ENCODE peak calls at places on chromosome 14, in ten cellular contexts. R, A, F, L, I, B, P, O, J and Y are unnamed samples.

GRCh38 chr14:101518611-101519048 is 42.7 kb upstream of the DIO3 start:
- DNase-seq in R (no peak), A (peak), F (no peak), L (no peak), I (no peak), B (peak), P (no peak), O (peak), J (no peak), Y (no peak)

GRCh38 chr14:90846511-90846910 is 30.3 kb upstream of the TTC7B start:
- DNase-seq in R (no peak), A (no peak), F (no peak), L (no peak), I (no peak), B (no peak), P (no peak), O (no peak), J (no peak), Y (no peak)

GRCh38 chr14:37403656-37404055 is 191.4 kb downstream of the FOXA1 start:
- DNase-seq in R (no peak), A (no peak), F (no peak), L (no peak), I (no peak), B (no peak), P (no peak), O (no peak), J (no peak), Y (no peak)

GRCh38 chr14:64761441-64762043 is 57.3 kb downstream of the PLEKHG3 start:
- DNase-seq in R (no peak), A (peak), F (no peak), L (no peak), I (no peak), B (no peak), P (no peak), O (no peak), J (no peak), Y (no peak)

GRCh38 chr14:56659964-56660551 is 80.5 kb downstream of the TMEM260 start:
- DNase-seq in R (no peak), A (no peak), F (peak), L (no peak), I (peak), B (peak), P (peak), O (no peak), J (no peak), Y (no peak)

GRCh38 chr14:26992403-26993115 is 394.7 kb upstream of the NOVA1 start:
- DNase-seq in R (no peak), A (no peak), F (peak), L (no peak), I (no peak), B (peak), P (no peak), O (no peak), J (no peak), Y (no peak)

GRCh38 chr14:44785096-44785495 is 176.7 kb downstream of the KLHL28 start:
- DNase-seq in R (no peak), A (no peak), F (peak), L (no peak), I (no peak), B (no peak), P (no peak), O (no peak), J (no peak), Y (no peak)

GRCh38 chr14:67486890-67487289 is 1.6 kb downstream of the TMEM229B start:
- DNase-seq in R (no peak), A (no peak), F (no peak), L (peak), I (no peak), B (no peak), P (no peak), O (no peak), J (peak), Y (no peak)

GRCh38 chr14:96094211-96094610 is 55.0 kb downstream of the C14orf132 start:
- DNase-seq in R (no peak), A (no peak), F (no peak), L (no peak), I (no peak), B (no peak), P (no peak), O (no peak), J (no peak), Y (no peak)

GRCh38 chr14:39365354-39365753 is 66.9 kb downstream of the FBXO33 start:
- DNase-seq in R (no peak), A (no peak), F (no peak), L (no peak), I (no peak), B (no peak), P (no peak), O (no peak), J (no peak), Y (no peak)

GRCh38 chr14:39366460-39367386 is 65.5 kb downstream of the FBXO33 start:
- DNase-seq in R (no peak), A (no peak), F (no peak), L (peak), I (no peak), B (no peak), P (no peak), O (no peak), J (no peak), Y (no peak)

GRCh38 chr14:39368261-39368959 is 63.8 kb downstream of the FBXO33 start:
- DNase-seq in R (peak), A (peak), F (peak), L (no peak), I (peak), B (peak), P (peak), O (peak), J (peak), Y (no peak)

GRCh38 chr14:39367387-39367751 is 64.9 kb downstream of the FBXO33 start:
- DNase-seq in R (no peak), A (no peak), F (no peak), L (no peak), I (peak), B (no peak), P (no peak), O (no peak), J (no peak), Y (no peak)

GRCh38 chr14:39364509-39364908 is 67.7 kb downstream of the FBXO33 start:
- DNase-seq in R (no peak), A (no peak), F (no peak), L (no peak), I (no peak), B (no peak), P (no peak), O (no peak), J (no peak), Y (no peak)
- H3K4me3 ChIP-seq in R (no peak), A (no peak), F (no peak), L (no peak), I (no peak), B (no peak), P (no peak), O (no peak), J (no peak), Y (no peak)

GRCh38 chr14:58272589-58273372 is 25.6 kb upstream of the ARID4A start:
- DNase-seq in R (no peak), A (no peak), F (peak), L (no peak), I (no peak), B (peak), P (no peak), O (no peak), J (no peak), Y (no peak)
- TF ChIP-seq CTCF in R (no peak), A (no peak), F (peak), L (no peak), I (no peak), B (no peak), P (peak), O (no peak), J (peak), Y (no peak)

GRCh38 chr14:53840444-53840843 is 116.2 kb downstream of the BMP4 start:
- DNase-seq in R (no peak), A (no peak), F (peak), L (no peak), I (no peak), B (no peak), P (peak), O (no peak), J (no peak), Y (peak)

GRCh38 chr14:53841109-53842099 is 115.2 kb downstream of the BMP4 start:
- DNase-seq in R (no peak), A (no peak), F (no peak), L (no peak), I (no peak), B (no peak), P (no peak), O (no peak), J (no peak), Y (no peak)

GRCh38 chr14:53838374-53838773 is 118.3 kb downstream of the BMP4 start:
- DNase-seq in R (no peak), A (no peak), F (no peak), L (no peak), I (no peak), B (no peak), P (no peak), O (no peak), J (no peak), Y (no peak)

DNA sequence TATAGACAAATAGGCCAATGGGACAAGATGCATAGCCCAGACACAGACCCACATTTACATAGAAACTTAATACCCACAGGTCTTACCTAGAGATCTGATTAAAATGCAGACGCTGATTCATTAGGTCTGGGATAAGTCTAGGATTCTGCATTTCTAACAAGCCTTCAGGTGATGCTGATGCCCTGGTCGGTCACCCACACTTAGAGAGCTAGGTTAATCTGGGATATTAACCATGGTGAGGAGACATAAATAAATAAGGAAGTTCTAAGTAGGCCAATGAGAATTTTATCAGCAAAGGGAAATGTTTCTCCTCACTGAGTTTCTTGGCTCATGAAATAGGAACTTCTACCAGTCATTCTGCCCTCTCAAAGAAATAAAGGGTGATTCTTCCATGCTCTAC is 120.1 kb downstream of the BMP4 start:
- DNase-seq in R (no peak), A (no peak), F (no peak), L (no peak), I (no peak), B (no peak), P (no peak), O (no peak), J (no peak), Y (no peak)
- H3K4me3 ChIP-seq in R (no peak), A (no peak), F (no peak), L (no peak), I (no peak), B (no peak), P (no peak), O (no peak), J (no peak), Y (no peak)

DNA sequence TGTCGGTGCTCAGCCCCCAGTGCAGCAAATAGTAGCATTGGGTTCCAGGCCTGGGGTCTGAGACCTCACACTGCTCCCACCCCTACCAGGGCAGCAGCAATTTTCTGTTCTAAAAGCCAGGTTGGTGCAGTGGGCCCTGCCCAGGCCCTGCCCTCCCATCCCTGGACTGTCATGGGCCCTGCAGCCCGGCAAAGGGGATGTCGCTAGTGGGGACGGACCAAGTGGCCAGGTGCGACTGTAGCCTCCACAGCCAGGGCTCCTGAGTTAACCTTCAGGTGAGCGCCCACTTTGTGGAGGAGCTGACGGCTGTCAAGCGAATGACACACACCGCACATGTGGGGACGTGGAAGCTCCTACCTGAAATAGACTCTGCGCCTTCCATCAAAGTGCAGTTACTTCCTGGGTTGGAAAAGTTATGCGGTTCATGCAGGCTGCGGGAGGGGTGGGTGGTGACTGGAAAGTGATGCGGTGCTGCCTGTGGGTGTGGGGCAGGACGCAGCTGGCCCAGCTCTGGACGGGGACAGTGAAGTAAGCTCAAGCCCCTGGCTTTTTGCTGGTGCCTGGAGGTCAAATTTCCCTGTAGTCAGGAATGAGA is 1.5 kb downstream of the INF2 start:
- DNase-seq in R (no peak), A (no peak), F (no peak), L (no peak), I (no peak), B (no peak), P (no peak), O (no peak), J (no peak), Y (no peak)
- TF ChIP-seq CTCF in R (no peak), A (no peak), F (no peak), L (no peak), I (no peak), B (no peak), P (no peak), O (no peak), J (no peak), Y (no peak)